ENCODE peak calls at places on chromosomes 4 and X, in eight cellular contexts. M, A, D, E, N, O, C and X are unnamed samples.

GRCh38 chr4:153684182-153685073 is at the start of gene TLR2:
- DNase-seq in M (no peak), A (peak), D (no peak), E (no peak), N (peak), O (no peak), C (peak), X (peak)

GRCh38 chr4:100312615-100313355 is 122.5 kb upstream of the DDIT4L start:
- DNase-seq in M (no peak), A (no peak), D (no peak), E (no peak), N (no peak), O (no peak), C (no peak), X (no peak)

GRCh38 chr4:105184316-105184988 is 37.8 kb downstream of the TET2 start:
- DNase-seq in M (no peak), A (no peak), D (no peak), E (no peak), N (no peak), O (no peak), C (no peak), X (no peak)

GRCh38 chr4:119536572-119537528 is 91.8 kb downstream of the PDE5A start:
- DNase-seq in M (no peak), A (no peak), D (no peak), E (no peak), N (no peak), O (no peak), C (no peak), X (no peak)

GRCh38 chrX:118904664-118905063 is 69.8 kb upstream of the LONRF3 start:
- DNase-seq in M (no peak), A (no peak), D (no peak), E (no peak), N (no peak), O (no peak), C (no peak), X (no peak)

GRCh38 chr4:161317000-161317399 is 846.8 kb downstream of the FSTL5 start:
- DNase-seq in M (no peak), A (no peak), D (no peak), E (no peak), N (no peak), O (no peak), C (no peak), X (no peak)

GRCh38 chr4:80058740-80059139 is 14.3 kb downstream of the ANTXR2 start:
- DNase-seq in M (no peak), A (no peak), D (no peak), E (no peak), N (no peak), O (no peak), C (peak), X (peak)

GRCh38 chr4:15378055-15378454 is 49.8 kb upstream of the C1QTNF7 start:
- DNase-seq in M (no peak), A (no peak), D (no peak), E (no peak), N (no peak), O (no peak), C (no peak), X (no peak)

GRCh38 chr4:2172161-2172560 is 69.8 kb downstream of the HAUS3 start:
- DNase-seq in M (no peak), A (no peak), D (no peak), E (no peak), N (no peak), O (no peak), C (no peak), X (no peak)

GRCh38 chrX:41781500-41781899 is 57.5 kb downstream of the GPR82 start:
- DNase-seq in M (no peak), A (no peak), D (peak), E (peak), N (no peak), O (peak), C (peak), X (no peak)

GRCh38 chr4:72971572-72971971 is 97.9 kb downstream of the COX18 start:
- DNase-seq in M (no peak), A (no peak), D (no peak), E (no peak), N (no peak), O (peak), C (no peak), X (no peak)

GRCh38 chr4:187366530-187367279 is 628.9 kb upstream of the ZFP42 start:
- DNase-seq in M (no peak), A (no peak), D (no peak), E (no peak), N (no peak), O (no peak), C (no peak), X (no peak)

GRCh38 chrX:136689441-136689840 is 41.5 kb downstream of the CD40LG start:
- DNase-seq in M (no peak), A (no peak), D (peak), E (no peak), N (no peak), O (peak), C (no peak), X (no peak)

GRCh38 chrX:150655713-150656266 is 37.4 kb upstream of the MTMR1 start:
- DNase-seq in M (no peak), A (no peak), D (no peak), E (no peak), N (no peak), O (no peak), C (no peak), X (no peak)

GRCh38 chr4:8468746-8469535 is 28.4 kb downstream of the TRMT44 start:
- DNase-seq in M (no peak), A (peak), D (peak), E (peak), N (no peak), O (peak), C (peak), X (peak)

GRCh38 chr4:98786866-98787265 is 128.5 kb upstream of the TSPAN5 start:
- DNase-seq in M (no peak), A (no peak), D (no peak), E (no peak), N (no peak), O (no peak), C (no peak), X (no peak)

GRCh38 chrX:39519213-39519544 is 578.6 kb downstream of the BCOR start:
- DNase-seq in M (no peak), A (no peak), D (no peak), E (peak), N (no peak), O (no peak), C (no peak), X (no peak)

GRCh38 chrX:54180403-54180802 is 2.7 kb downstream of the FAM120C start:
- DNase-seq in M (no peak), A (no peak), D (no peak), E (no peak), N (no peak), O (no peak), C (no peak), X (no peak)

GRCh38 chrX:118864063-118864630 is 40.5 kb downstream of the ZCCHC12 start:
- DNase-seq in M (no peak), A (no peak), D (no peak), E (no peak), N (no peak), O (no peak), C (no peak), X (no peak)

GRCh38 chrX:131288738-131289511 is at the start of gene IGSF1:
- DNase-seq in M (no peak), A (peak), D (peak), E (no peak), N (no peak), O (peak), C (no peak), X (no peak)

GRCh38 chrX:65990702-65991101 is 49.2 kb downstream of the VSIG4 start:
- DNase-seq in M (no peak), A (no peak), D (no peak), E (no peak), N (no peak), O (no peak), C (no peak), X (no peak)

GRCh38 chrX:150899191-150899757 is 806 bp upstream of the CD99L2 start:
- DNase-seq in M (no peak), A (peak), D (no peak), E (no peak), N (peak), O (no peak), C (peak), X (peak)

GRCh38 chr4:2321279-2322196 is 59.6 kb upstream of the MXD4 start:
- DNase-seq in M (no peak), A (no peak), D (no peak), E (no peak), N (no peak), O (no peak), C (no peak), X (no peak)

GRCh38 chrX:140151316-140151715 is 186.0 kb upstream of the CXorf66 start:
- DNase-seq in M (no peak), A (no peak), D (no peak), E (no peak), N (no peak), O (no peak), C (no peak), X (no peak)

GRCh38 chr4:177511611-177512010 is 69.4 kb upstream of the AGA start:
- DNase-seq in M (no peak), A (no peak), D (no peak), E (no peak), N (peak), O (no peak), C (no peak), X (no peak)

GRCh38 chrX:10360121-10360520 is 203.3 kb downstream of the CLCN4 start:
- DNase-seq in M (no peak), A (no peak), D (no peak), E (peak), N (no peak), O (no peak), C (no peak), X (no peak)

GRCh38 chr4:173934201-173934600 is 349.3 kb downstream of the FBXO8 start:
- DNase-seq in M (no peak), A (no peak), D (no peak), E (no peak), N (no peak), O (no peak), C (no peak), X (no peak)